ENCODE peak calls at places on chromosomes 16 and 17, in five cellular contexts. Z, O, K, S and W are unnamed samples.
A peak's percentile ranks its signal among the peaks of the same experiment; 100 is the strongest.

GRCh38 chr16:30434852-30435251 is 5.0 kb upstream of the DCTPP1 start:
- DNase-seq in Z (no peak), O (no peak), K (no peak), S (no peak), W (no peak)

GRCh38 chr17:1532836-1533602 is 16.6 kb upstream of the INPP5K start:
- DNase-seq in Z (no peak), O (no peak), K (no peak), S (peak; percentile 47), W (no peak)

GRCh38 chr16:23842137-23842600 is 6.4 kb downstream of the PRKCB start:
- DNase-seq in Z (no peak), O (no peak), K (no peak), S (no peak), W (no peak)

GRCh38 chr16:63372283-63372682 is 1336.0 kb upstream of the CDH8 start:
- DNase-seq in Z (no peak), O (no peak), K (no peak), S (no peak), W (no peak)

GRCh38 chr17:40532520-40533253 is 31.3 kb upstream of the TNS4 start:
- DNase-seq in Z (no peak), O (no peak), K (no peak), S (no peak), W (no peak)

GRCh38 chr16:89022051-89022836 is 45.2 kb upstream of the CBFA2T3 start:
- DNase-seq in Z (no peak), O (no peak), K (no peak), S (no peak), W (no peak)

GRCh38 chr16:17026600-17027242 is 444.0 kb downstream of the XYLT1 start:
- DNase-seq in Z (no peak), O (no peak), K (no peak), S (no peak), W (no peak)

GRCh38 chr16:86929149-86929871 is 351.0 kb downstream of the FOXL1 start:
- DNase-seq in Z (no peak), O (peak; percentile 92), K (no peak), S (peak; percentile 77), W (peak; percentile 76)

GRCh38 chr17:69729937-69730336 is 315.4 kb downstream of the MAP2K6 start:
- DNase-seq in Z (no peak), O (no peak), K (no peak), S (peak; percentile 54), W (peak; percentile 62)

GRCh38 chr17:75634754-75635609 is 1.7 kb downstream of the SMIM5 start:
- DNase-seq in Z (no peak), O (no peak), K (peak; percentile 37), S (no peak), W (no peak)

GRCh38 chr17:2975469-2975958 is 87.9 kb downstream of the OR1D5 start:
- DNase-seq in Z (no peak), O (no peak), K (no peak), S (no peak), W (peak; percentile 65)

GRCh38 chr17:38673714-38674012 is 1.1 kb downstream of the EPOP start:
- DNase-seq in Z (no peak), O (no peak), K (no peak), S (peak; percentile 59), W (no peak)

GRCh38 chr17:83099570-83100181 is 20.3 kb downstream of the METRNL start:
- DNase-seq in Z (no peak), O (peak; percentile 47), K (no peak), S (peak; percentile 80), W (peak; percentile 34)

GRCh38 chr17:44110823-44111633 is 12.4 kb downstream of the HDAC5 start:
- DNase-seq in Z (peak; percentile 37), O (peak; percentile 89), K (peak; percentile 85), S (peak; percentile 95), W (peak; percentile 88)

GRCh38 chr17:39064374-39064773 is 87.1 kb downstream of the PLXDC1 start:
- DNase-seq in Z (no peak), O (peak; percentile 78), K (no peak), S (peak; percentile 98), W (peak; percentile 64)

GRCh38 chr16:53967172-53967571 is 263.2 kb downstream of the FTO start:
- DNase-seq in Z (no peak), O (no peak), K (peak; percentile 85), S (no peak), W (no peak)

GRCh38 chr16:4814542-4815173 is 12.2 kb upstream of the ROGDI start:
- DNase-seq in Z (no peak), O (no peak), K (no peak), S (no peak), W (no peak)

GRCh38 chr16:70659546-70659945 is 13.2 kb downstream of the IL34 start:
- DNase-seq in Z (no peak), O (no peak), K (no peak), S (no peak), W (no peak)

GRCh38 chr17:63543822-63544420 is 6.4 kb upstream of the DCAF7 start:
- DNase-seq in Z (no peak), O (no peak), K (no peak), S (no peak), W (no peak)

GRCh38 chr16:81486555-81487061 is 42.0 kb downstream of the CMIP start:
- DNase-seq in Z (no peak), O (no peak), K (no peak), S (peak; percentile 90), W (no peak)

GRCh38 chr16:65763640-65764305 is 602.7 kb upstream of the CDH5 start:
- DNase-seq in Z (no peak), O (no peak), K (no peak), S (no peak), W (no peak)

GRCh38 chr16:89544113-89544512 is 16.4 kb upstream of the RPL13 start:
- DNase-seq in Z (no peak), O (no peak), K (no peak), S (no peak), W (no peak)

GRCh38 chr17:40718904-40719303 is 15.4 kb upstream of the KRT24 start:
- DNase-seq in Z (no peak), O (no peak), K (no peak), S (no peak), W (no peak)

GRCh38 chr16:22123759-22124490 is 31.6 kb downstream of the VWA3A start:
- DNase-seq in Z (no peak), O (no peak), K (no peak), S (no peak), W (no peak)

GRCh38 chr17:67400193-67400592 is 23.1 kb downstream of the PITPNC1 start:
- DNase-seq in Z (no peak), O (no peak), K (no peak), S (no peak), W (peak; percentile 4)

GRCh38 chr16:24801761-24802302 is 43.9 kb upstream of the SLC5A11 start:
- DNase-seq in Z (no peak), O (no peak), K (no peak), S (no peak), W (no peak)

GRCh38 chr17:17947309-17947708 is 24.9 kb downstream of the TOM1L2 start:
- DNase-seq in Z (no peak), O (no peak), K (no peak), S (no peak), W (no peak)

GRCh38 chr17:1882836-1883235 is 53.0 kb downstream of the RPA1 start:
- DNase-seq in Z (no peak), O (peak; percentile 36), K (peak; percentile 35), S (peak; percentile 69), W (peak; percentile 28)

GRCh38 chr17:27532269-27533067 is 76.2 kb downstream of the KSR1 start:
- DNase-seq in Z (no peak), O (no peak), K (no peak), S (no peak), W (no peak)

GRCh38 chr17:38728290-38728831 is 1.8 kb upstream of the CISD3 start:
- DNase-seq in Z (no peak), O (no peak), K (no peak), S (no peak), W (no peak)

GRCh38 chr17:17682737-17683675 is 1.7 kb downstream of the RAI1 start:
- DNase-seq in Z (no peak), O (peak; percentile 62), K (peak; percentile 77), S (peak; percentile 97), W (peak; percentile 77)

GRCh38 chr16:3235856-3236669 is 1.1 kb upstream of the ZNF200 start:
- DNase-seq in Z (no peak), O (no peak), K (no peak), S (peak; percentile 49), W (no peak)

GRCh38 chr17:44733753-44734152 is 25.0 kb upstream of the ADAM11 start:
- DNase-seq in Z (no peak), O (peak; percentile 25), K (peak; percentile 80), S (no peak), W (no peak)

GRCh38 chr16:25110392-25110947 is 1.1 kb upstream of the LCMT1 start:
- DNase-seq in Z (no peak), O (peak; percentile 13), K (no peak), S (peak; percentile 28), W (no peak)

GRCh38 chr17:50533720-50534148 is 1.2 kb downstream of the EPN3 start:
- DNase-seq in Z (no peak), O (no peak), K (peak; percentile 46), S (peak; percentile 54), W (peak; percentile 55)

GRCh38 chr17:50561796-50562195 is 1.3 kb downstream of the CACNA1G start:
- DNase-seq in Z (no peak), O (no peak), K (no peak), S (no peak), W (no peak)

GRCh38 chr17:58968662-58969061 is 138.0 kb downstream of the TRIM37 start:
- DNase-seq in Z (no peak), O (no peak), K (no peak), S (no peak), W (peak; percentile 53)

GRCh38 chr17:44830359-44831269 is 527 bp upstream of the GJC1 start:
- DNase-seq in Z (no peak), O (no peak), K (peak; percentile 52), S (peak; percentile 64), W (peak; percentile 28)

GRCh38 chr16:51048544-51048943 is 102.5 kb downstream of the SALL1 start:
- DNase-seq in Z (no peak), O (peak; percentile 46), K (no peak), S (peak; percentile 25), W (peak; percentile 64)